ENCODE peak calls at places on chromosomes 16 and 17, in six cellular contexts. D is stimulated activated CD4-positive, alpha-beta T cell treated with anti-CD3 and anti-CD28 coated beads, TNF-alpha, amount 100 ng/mL, for 1 hour; O is lower leg skin; A is tibial artery; L is H9; Z is Calu3. T is an unnamed sample.

GRCh38 chr16:64893386-64893785 is 228.5 kb downstream of the CDH11 start:
- DNase-seq in A (no peak), O (no peak), L (no peak), D (no peak), Z (no peak), T (no peak)

GRCh38 chr16:68365167-68365817 is 54.5 kb downstream of the PRMT7 start:
- DNase-seq in L (no peak), A (peak), O (no peak), D (no peak), Z (no peak), T (no peak)

GRCh38 chr17:83186226-83186625 is 106.8 kb downstream of the METRNL start:
- DNase-seq in Z (no peak), A (no peak), D (no peak), L (peak), O (peak), T (no peak)

GRCh38 chr17:79188048-79188447 is 113.4 kb downstream of the ENGASE start:
- DNase-seq in D (no peak), O (no peak), Z (peak), A (no peak), L (peak), T (peak)

GRCh38 chr17:39963826-39964225 is 1.0 kb downstream of the GSDMA start:
- DNase-seq in O (no peak), L (no peak), D (no peak), Z (peak), A (no peak), T (no peak)

GRCh38 chr17:49516190-49516589 is 21.1 kb downstream of the NGFR start:
- DNase-seq in Z (no peak), D (no peak), L (no peak), O (peak), A (no peak), T (no peak)

GRCh38 chr17:76670020-76670707 is 26.6 kb upstream of the ST6GALNAC1 start:
- DNase-seq in D (no peak), Z (no peak), L (no peak), O (no peak), A (no peak), T (no peak)

GRCh38 chr16:19177111-19177747 is 9.2 kb downstream of the SYT17 start:
- DNase-seq in Z (peak), D (no peak), L (no peak), O (no peak), A (no peak), T (no peak)

GRCh38 chr17:17859909-17860760 is 23.3 kb upstream of the SREBF1 start:
- DNase-seq in O (peak), A (peak), Z (peak), L (peak), D (peak), T (no peak)

GRCh38 chr17:73910216-73910615 is 266.0 kb upstream of the SDK2 start:
- DNase-seq in Z (no peak), A (no peak), L (no peak), O (peak), D (no peak), T (no peak)

GRCh38 chr17:35167046-35167445 is 19.4 kb downstream of the UNC45B start:
- DNase-seq in L (no peak), O (peak), A (no peak), D (no peak), Z (no peak), T (no peak)

GRCh38 chr17:5846001-5846400 is 224.2 kb upstream of the WSCD1 start:
- DNase-seq in O (no peak), A (no peak), Z (no peak), D (no peak), L (peak), T (no peak)

GRCh38 chr16:23771642-23772041 is 16.8 kb downstream of the CHP2 start:
- DNase-seq in D (no peak), L (no peak), O (no peak), Z (no peak), A (no peak), T (no peak)

GRCh38 chr16:6663668-6664067 is 669.0 kb upstream of the RBFOX1 start:
- DNase-seq in D (no peak), L (no peak), Z (no peak), O (peak), A (no peak), T (no peak)

GRCh38 chr17:48954300-48954755 is 9.7 kb upstream of the SNF8 start:
- DNase-seq in L (peak), A (no peak), D (no peak), Z (peak), O (no peak), T (peak)

GRCh38 chr17:81076097-81076754 is 41.3 kb downstream of the BAIAP2 start:
- DNase-seq in L (no peak), O (no peak), A (no peak), Z (no peak), D (no peak), T (no peak)

GRCh38 chr17:38914741-38915638 is 10.4 kb upstream of the LASP1NB start:
- DNase-seq in Z (no peak), O (peak), L (peak), D (no peak), A (no peak), T (no peak)

GRCh38 chr17:56350592-56350991 is 197.3 kb downstream of the ANKFN1 start:
- DNase-seq in L (no peak), O (no peak), Z (no peak), D (no peak), A (no peak), T (no peak)

GRCh38 chr17:8056232-8056975 is 17.5 kb downstream of the ALOX15B start:
- DNase-seq in L (no peak), A (peak), O (peak), D (no peak), Z (no peak), T (no peak)

GRCh38 chr17:17840751-17841591 is 4.2 kb upstream of the SREBF1 start:
- DNase-seq in Z (no peak), A (peak), L (peak), O (no peak), D (no peak), T (no peak)

GRCh38 chr16:67198238-67198734 is 645 bp upstream of the ELMO3 start:
- DNase-seq in D (no peak), L (peak), A (no peak), O (no peak), Z (peak), T (peak)

GRCh38 chr16:17199135-17199534 is 271.6 kb downstream of the XYLT1 start:
- DNase-seq in Z (no peak), D (no peak), L (no peak), A (no peak), O (no peak), T (no peak)

GRCh38 chr16:29708917-29709600 is 30.1 kb downstream of the QPRT start:
- DNase-seq in O (no peak), A (no peak), D (no peak), Z (no peak), L (peak), T (no peak)

GRCh38 chr17:79000396-79001189 is 9.0 kb downstream of the CANT1 start:
- DNase-seq in O (peak), D (no peak), A (peak), Z (no peak), L (no peak), T (no peak)

GRCh38 chr16:48895142-48895541 is 285.2 kb upstream of the N4BP1 start:
- DNase-seq in Z (no peak), D (no peak), O (no peak), A (no peak), L (no peak), T (no peak)

GRCh38 chr16:76801357-76801756 is 389.6 kb upstream of the MON1B start:
- DNase-seq in O (no peak), Z (no peak), L (no peak), A (no peak), D (no peak), T (no peak)

GRCh38 chr16:64880994-64881393 is 240.9 kb downstream of the CDH11 start:
- DNase-seq in D (no peak), A (no peak), L (no peak), Z (no peak), O (no peak), T (no peak)

GRCh38 chr16:81946206-81946605 is 65.1 kb downstream of the SDR42E1 start:
- DNase-seq in D (no peak), A (no peak), O (no peak), L (no peak), Z (no peak), T (no peak)

GRCh38 chr17:17551361-17551760 is 40.1 kb downstream of the PEMT start:
- DNase-seq in L (no peak), D (no peak), A (no peak), Z (no peak), O (no peak), T (no peak)

GRCh38 chr16:76650579-76650978 is 373.4 kb downstream of the CNTNAP4 start:
- DNase-seq in Z (no peak), A (no peak), L (no peak), D (no peak), O (no peak), T (no peak)

GRCh38 chr16:11432856-11433395 is 87.7 kb downstream of the RMI2 start:
- DNase-seq in A (no peak), O (no peak), D (no peak), Z (no peak), L (no peak), T (no peak)

GRCh38 chr17:8142158-8142886 is 9.9 kb downstream of the PER1 start:
- DNase-seq in Z (no peak), L (peak), O (peak), D (no peak), A (peak), T (no peak)

GRCh38 chr17:31095239-31096105 is 695 bp downstream of the NF1 start:
- DNase-seq in D (peak), Z (peak), L (peak), A (peak), O (peak), T (no peak)

GRCh38 chr17:27770877-27771276 is 29.5 kb downstream of the NOS2 start:
- DNase-seq in L (no peak), A (no peak), D (no peak), O (no peak), Z (no peak), T (no peak)

GRCh38 chr16:59146140-59146539 is 412.0 kb upstream of the GOT2 start:
- DNase-seq in Z (no peak), O (no peak), D (no peak), A (no peak), L (no peak), T (no peak)

GRCh38 chr17:75623386-75623785 is 9.8 kb upstream of the SMIM5 start:
- DNase-seq in L (no peak), D (no peak), A (no peak), Z (no peak), O (no peak), T (no peak)

GRCh38 chr17:2904135-2904534 is 107.9 kb downstream of the RAP1GAP2 start:
- DNase-seq in D (no peak), A (no peak), L (peak), O (no peak), Z (no peak), T (no peak)

GRCh38 chr17:15348030-15348429 is 6.6 kb upstream of the TEKT3 start:
- DNase-seq in Z (no peak), D (no peak), O (peak), A (peak), L (no peak), T (no peak)

T was measured in HCT116.